ENCODE peak calls at places on chromosome 2, in five cellular contexts. R is PC-9, B is endodermal cell, D is kidney epithelial cell, Q is adrenal gland. U is an unnamed sample.

GRCh38 chr2:71070294-71071025 is 2.0 kb downstream of the NAGK start:
- DNase-seq in R (no peak), B (peak; percentile 78), D (no peak), Q (no peak), U (no peak)

GRCh38 chr2:237942512-237942897 is 24.3 kb upstream of the UBE2F start:
- DNase-seq in R (no peak), B (no peak), D (no peak), Q (no peak), U (no peak)

GRCh38 chr2:188385857-188386256 is 94.2 kb downstream of the GULP1 start:
- DNase-seq in R (no peak), B (no peak), D (no peak), Q (no peak), U (no peak)

GRCh38 chr2:186498834-186499233 is 12.8 kb downstream of the ZC3H15 start:
- DNase-seq in R (no peak), B (no peak), D (no peak), Q (no peak), U (no peak)

GRCh38 chr2:112728384-112729175 is 7.8 kb downstream of the NT5DC4 start:
- DNase-seq in R (no peak), B (no peak), D (no peak), Q (no peak), U (no peak)

GRCh38 chr2:36701918-36702317 is 5.4 kb downstream of the VIT start:
- DNase-seq in R (no peak), B (no peak), D (no peak), Q (no peak), U (no peak)

GRCh38 chr2:196944570-196944969 is 18.1 kb upstream of the PGAP1 start:
- DNase-seq in R (no peak), B (no peak), D (no peak), Q (no peak), U (no peak)

GRCh38 chr2:8000861-8001260 is 681.0 kb upstream of the ID2 start:
- DNase-seq in R (no peak), B (no peak), D (no peak), Q (no peak), U (no peak)

GRCh38 chr2:74548919-74549684 is 4.6 kb downstream of the LOXL3 start:
- DNase-seq in R (peak; percentile 49), B (peak; percentile 92), D (no peak), Q (peak; percentile 57), U (peak; percentile 85)

GRCh38 chr2:85662899-85663683 is 4.9 kb downstream of the SFTPB start:
- DNase-seq in R (peak; percentile 78), B (peak; percentile 71), D (peak; percentile 82), Q (peak; percentile 68), U (peak; percentile 63)

GRCh38 chr2:145593991-145594702 is 1074.2 kb upstream of the ZEB2 start:
- DNase-seq in R (peak; percentile 83), B (no peak), D (peak; percentile 43), Q (no peak), U (no peak)

GRCh38 chr2:189486237-189486770 is 45.0 kb downstream of the WDR75 start:
- DNase-seq in R (no peak), B (no peak), D (no peak), Q (no peak), U (no peak)

GRCh38 chr2:101038455-101039255 is 36.6 kb downstream of the RPL31 start:
- DNase-seq in R (no peak), B (peak; percentile 80), D (no peak), Q (no peak), U (no peak)

GRCh38 chr2:108786008-108786353 is 590 bp upstream of the CCDC138 start:
- DNase-seq in R (no peak), B (no peak), D (no peak), Q (no peak), U (no peak)

GRCh38 chr2:222298311-222299150 is at the start of gene PAX3:
- DNase-seq in R (no peak), B (peak; percentile 89), D (no peak), Q (no peak), U (no peak)

GRCh38 chr2:215038411-215038810 is 100.0 kb downstream of the ABCA12 start:
- DNase-seq in R (no peak), B (no peak), D (no peak), Q (no peak), U (no peak)

GRCh38 chr2:216082388-216082733 is 642 bp downstream of the TMEM169 start:
- DNase-seq in R (no peak), B (no peak), D (no peak), Q (no peak), U (no peak)

GRCh38 chr2:80231421-80231820 is 73.1 kb downstream of the LRRTM1 start:
- DNase-seq in R (no peak), B (no peak), D (no peak), Q (no peak), U (no peak)

GRCh38 chr2:88245109-88245508 is 75.0 kb downstream of the THNSL2 start:
- DNase-seq in R (no peak), B (no peak), D (no peak), Q (no peak), U (no peak)

GRCh38 chr2:101806123-101806522 is 108.6 kb downstream of the MAP4K4 start:
- DNase-seq in R (peak; percentile 90), B (peak; percentile 67), D (peak; percentile 60), Q (no peak), U (no peak)

GRCh38 chr2:102267774-102268173 is 43.6 kb upstream of the IL1RL1 start:
- DNase-seq in R (no peak), B (no peak), D (no peak), Q (no peak), U (no peak)

GRCh38 chr2:241854342-241855244 is 4.1 kb downstream of the PDCD1 start:
- DNase-seq in R (no peak), B (no peak), D (no peak), Q (peak; percentile 14), U (peak; percentile 69)

GRCh38 chr2:121102949-121103348 is 182.1 kb downstream of the TFCP2L1 start:
- DNase-seq in R (no peak), B (no peak), D (no peak), Q (no peak), U (no peak)

GRCh38 chr2:172094319-172095145 is 8.2 kb downstream of the DLX2 start:
- DNase-seq in R (peak; percentile 40), B (peak; percentile 78), D (no peak), Q (no peak), U (no peak)

DNA sequence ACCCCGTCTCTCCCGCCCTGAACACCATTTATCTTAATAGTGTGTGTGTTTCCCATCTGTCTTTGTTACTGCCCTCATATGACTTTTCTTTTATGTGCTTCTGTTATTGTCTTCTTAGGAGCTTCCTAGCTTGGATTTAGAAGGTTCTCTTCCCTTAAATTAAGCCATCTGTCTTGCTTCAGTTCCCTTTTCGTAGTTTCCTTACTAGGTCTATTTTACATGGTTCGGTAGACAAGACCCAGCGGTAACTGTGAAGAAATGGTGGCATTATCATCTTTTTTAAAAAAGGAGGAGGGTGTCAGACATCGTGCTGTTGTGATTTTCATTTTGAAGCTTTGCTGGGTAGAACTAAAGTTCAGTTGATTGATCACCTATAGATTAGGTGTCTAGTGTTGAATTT is 10.3 kb downstream of the NCK2 start:
- DNase-seq in R (no peak), B (peak; percentile 23), D (no peak), Q (no peak), U (no peak)
- H3K4me3 ChIP-seq in R (no peak overlapping the region), B (no peak overlapping the region), D (no peak overlapping the region), Q (no peak overlapping the region), U (no peak overlapping the region)

DNA sequence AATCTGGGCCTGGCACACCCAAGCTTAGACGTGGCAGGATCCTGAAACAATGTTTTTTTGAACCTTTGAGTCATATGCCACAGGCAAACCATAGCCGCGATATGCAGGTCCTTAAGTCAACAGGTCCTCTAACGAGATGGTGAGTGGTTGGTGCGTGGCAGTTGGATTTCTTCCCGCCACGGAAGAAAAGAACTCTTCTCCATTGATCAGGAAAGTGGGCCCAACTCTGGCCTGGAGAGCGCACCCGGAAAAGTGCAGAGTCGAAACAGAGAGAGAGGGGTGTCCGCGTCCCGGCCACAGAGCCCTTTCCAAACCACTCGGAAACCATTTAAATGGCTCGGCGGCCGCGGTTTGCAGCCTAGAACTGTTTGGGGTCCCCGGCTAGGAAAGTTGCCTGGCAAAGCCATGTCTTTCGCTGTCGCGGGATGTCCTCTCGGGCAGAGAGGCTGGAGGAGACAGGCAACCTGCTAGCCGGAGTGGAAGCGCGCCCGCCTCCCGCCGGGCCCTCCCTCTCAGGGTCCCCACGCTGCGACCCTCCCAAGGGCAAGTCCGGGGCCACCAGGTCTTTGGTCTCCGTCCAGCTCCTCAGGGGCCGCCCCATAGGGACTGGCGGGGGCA is 777 bp downstream of the GALNT3 start:
- DNase-seq in R (peak; percentile 85), B (peak; percentile 77), D (no peak), Q (no peak), U (peak; percentile 10)
- H3K27me3 ChIP-seq in R (no peaks in the 10 kb centered on the region), B (peaks cover 69% of the 10 kb centered on the region), D (peaks cover 4% of the 10 kb centered on the region), Q (peaks cover 21% of the 10 kb centered on the region), U (no peaks in the 10 kb centered on the region)

DNA sequence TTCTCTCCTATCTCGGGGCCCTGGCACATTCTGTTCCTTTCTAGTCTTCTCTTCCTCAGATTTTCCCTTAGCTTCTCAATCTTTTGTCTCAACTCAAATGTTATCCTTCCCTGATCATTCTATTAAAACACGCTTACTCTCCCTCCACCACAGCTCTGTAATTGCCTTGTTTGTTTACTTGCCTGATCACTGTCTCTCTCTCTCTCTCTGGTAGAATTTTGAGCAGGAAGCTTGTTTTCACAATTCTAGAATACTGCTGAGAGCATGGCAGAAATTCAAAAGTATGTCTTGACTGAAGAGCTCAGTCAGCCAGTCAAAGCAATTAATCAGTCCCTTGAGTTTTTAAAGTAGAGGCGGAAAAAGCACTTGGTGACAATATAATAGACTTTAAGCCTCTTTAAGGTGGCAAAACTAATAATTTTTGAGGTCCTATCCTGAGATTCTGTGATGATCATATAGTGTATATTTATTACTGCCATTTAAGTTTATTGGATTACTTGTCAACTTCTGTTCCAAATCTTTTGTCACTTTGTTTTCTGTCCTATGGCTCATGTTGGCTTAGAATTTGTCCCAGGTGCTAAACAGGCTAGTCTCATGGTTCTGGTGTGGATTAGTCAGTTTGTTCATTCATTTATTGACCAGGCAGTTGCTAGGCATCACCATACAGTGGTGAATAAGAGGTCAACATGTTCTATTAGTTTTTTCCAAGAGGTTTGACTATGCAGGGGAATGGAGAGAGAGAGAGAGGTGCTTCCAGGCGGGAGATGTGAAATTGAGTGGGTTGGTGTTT is 2.3 kb downstream of the PSMD1 start:
- DNase-seq in R (no peak), B (no peak), D (no peak), Q (no peak), U (no peak)
- H3K4me3 ChIP-seq in R (peak overlapping the region; percentile 95), B (peak overlapping the region; percentile 94), D (no peak overlapping the region), Q (no peak overlapping the region), U (no peak overlapping the region)

GRCh38 chr2:95069465-95069864 is 44.0 kb downstream of the MAL start:
- DNase-seq in R (no peak), B (peak; percentile 28), D (no peak), Q (no peak), U (no peak)

GRCh38 chr2:95071856-95072255 is 46.3 kb downstream of the MAL start:
- DNase-seq in R (peak; percentile 22), B (peak; percentile 26), D (no peak), Q (no peak), U (no peak)

GRCh38 chr2:95073856-95074662 is 47.5 kb downstream of the MRPS5 start:
- DNase-seq in R (peak; percentile 34), B (peak; percentile 17), D (no peak), Q (no peak), U (no peak)

GRCh38 chr2:95074663-95075439 is 46.8 kb downstream of the MRPS5 start:
- DNase-seq in R (peak; percentile 29), B (peak; percentile 39), D (no peak), Q (no peak), U (no peak)

DNA sequence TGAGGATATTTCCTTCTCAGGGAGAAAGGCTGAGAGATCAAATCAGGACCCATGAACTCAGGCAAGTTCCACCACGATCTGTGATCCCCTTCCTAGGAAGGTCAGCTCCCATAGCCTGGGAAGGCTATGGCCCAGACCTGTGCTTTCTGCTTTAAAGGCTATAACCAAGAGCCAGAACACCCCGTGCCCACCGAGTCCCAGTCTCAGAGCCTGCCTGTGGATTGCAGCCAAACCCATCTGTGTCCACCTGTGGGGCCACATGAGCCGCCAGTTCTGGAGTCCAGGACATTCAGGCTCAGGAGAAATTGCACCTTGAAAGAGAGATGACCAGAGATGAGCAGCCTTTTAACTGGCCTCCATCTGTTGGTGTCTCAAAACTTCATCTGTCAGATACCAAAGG is 46.9 kb downstream of the MAL start:
- DNase-seq in R (peak; percentile 28), B (peak; percentile 15), D (no peak), Q (no peak), U (no peak)
- H3K27me3 ChIP-seq in R (no peaks in the 10 kb centered on the region), B (no peaks in the 10 kb centered on the region), D (peaks cover 18% of the 10 kb centered on the region), Q (peaks cover 30% of the 10 kb centered on the region), U (no peaks in the 10 kb centered on the region)

U was measured in right cardiac atrium.